ENCODE peak calls at places on chromosomes 11 and 22, in seven cellular contexts. S is pancreas, D is mucosa of descending colon, X is cardiac muscle cell, I is tibial artery, H is fibroblast of mammary gland, W is kidney. K is an unnamed sample.

GRCh38 chr11:32333335-32333991 is 101.9 kb downstream of the WT1 start:
- DNase-seq in S (peak), D (peak), X (peak), I (peak), H (peak), W (peak), K (peak)

GRCh38 chr11:115100706-115101105 is 403.5 kb downstream of the CADM1 start:
- DNase-seq in S (no peak), D (no peak), X (no peak), I (no peak), H (no peak), W (no peak), K (no peak)

GRCh38 chr11:73652046-73652730 is 5.8 kb downstream of the PLEKHB1 start:
- DNase-seq in S (peak), D (no peak), X (peak), I (no peak), H (no peak), W (no peak), K (no peak)

GRCh38 chr22:46038516-46039430 is 61.8 kb upstream of the WNT7B start:
- DNase-seq in S (no peak), D (peak), X (no peak), I (peak), H (peak), W (peak), K (no peak)

GRCh38 chr22:43408009-43408408 is 3.8 kb upstream of the MPPED1 start:
- DNase-seq in S (no peak), D (no peak), X (no peak), I (no peak), H (no peak), W (no peak), K (no peak)

GRCh38 chr11:60950024-60950423 is 2.0 kb downstream of the SLC15A3 start:
- DNase-seq in S (no peak), D (no peak), X (no peak), I (no peak), H (no peak), W (no peak), K (no peak)

GRCh38 chr22:20442485-20443284 is 5.1 kb upstream of the SCARF2 start:
- DNase-seq in S (no peak), D (no peak), X (no peak), I (no peak), H (no peak), W (no peak), K (no peak)

GRCh38 chr11:444397-445144 is 2.8 kb upstream of the ANO9 start:
- DNase-seq in S (no peak), D (peak), X (peak), I (no peak), H (peak), W (peak), K (no peak)

GRCh38 chr22:48586799-48587185 is 1240.9 kb downstream of the BRD1 start:
- DNase-seq in S (no peak), D (no peak), X (no peak), I (no peak), H (no peak), W (peak), K (no peak)

GRCh38 chr11:12225046-12225739 is 114.8 kb downstream of the MICAL2 start:
- DNase-seq in S (no peak), D (no peak), X (no peak), I (no peak), H (no peak), W (no peak), K (no peak)

GRCh38 chr11:66044757-66045156 is 4.2 kb downstream of the GAL3ST3 start:
- DNase-seq in S (no peak), D (no peak), X (no peak), I (no peak), H (no peak), W (no peak), K (peak)

GRCh38 chr11:67048515-67048914 is 8.1 kb upstream of the RHOD start:
- DNase-seq in S (no peak), D (no peak), X (no peak), I (no peak), H (no peak), W (no peak), K (no peak)

GRCh38 chr11:67052891-67053290 is 3.8 kb upstream of the RHOD start:
- DNase-seq in S (no peak), D (no peak), X (no peak), I (no peak), H (no peak), W (no peak), K (no peak)

GRCh38 chr11:67051945-67052488 is 4.6 kb upstream of the RHOD start:
- DNase-seq in S (no peak), D (no peak), X (no peak), I (no peak), H (no peak), W (no peak), K (no peak)

GRCh38 chr11:67051494-67051893 is 5.2 kb upstream of the RHOD start:
- DNase-seq in S (no peak), D (no peak), X (no peak), I (no peak), H (no peak), W (no peak), K (no peak)

DNA sequence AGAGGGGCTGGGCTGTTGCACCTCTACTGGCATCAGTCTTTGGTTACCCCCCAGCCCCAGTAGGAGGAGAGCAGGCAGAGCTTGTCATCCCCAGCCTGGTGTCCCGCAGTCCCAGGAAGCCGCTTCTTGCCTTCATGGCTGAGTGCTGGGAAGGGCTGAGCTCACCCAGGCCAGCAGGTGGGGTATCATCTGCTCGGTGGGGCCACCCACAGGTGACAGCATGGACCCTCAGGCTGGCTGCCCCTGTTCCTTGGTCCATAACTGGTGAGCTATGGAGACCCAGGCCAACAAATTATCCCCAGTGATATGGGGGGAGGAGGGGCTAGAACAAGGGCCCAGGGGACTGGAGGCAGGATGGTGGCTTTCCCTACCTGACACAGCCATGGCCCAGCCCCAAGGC is 6.5 kb upstream of the RHOD start:
- DNase-seq in S (no peak), D (no peak), X (no peak), I (no peak), H (no peak), W (no peak), K (no peak)
- TF ChIP-seq CTCF in S (no peak), D (no peak), X (no peak), I (no peak), H (no peak), W (no peak), K (no peak)

DNA sequence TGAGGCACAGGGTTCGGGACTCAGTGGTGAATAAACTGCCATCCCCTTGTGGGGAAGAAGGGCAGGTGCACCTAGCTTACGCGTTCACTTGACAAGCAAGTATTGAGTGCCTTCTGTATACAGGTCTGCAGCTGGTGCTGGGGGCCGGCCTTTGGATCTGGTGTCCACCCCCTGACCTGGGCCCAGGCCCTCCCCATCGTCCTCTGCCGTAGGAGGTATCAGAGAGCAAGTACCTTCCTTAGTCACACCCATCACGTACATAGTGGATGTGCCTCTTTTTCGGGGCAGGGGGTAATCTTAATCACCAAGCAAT is 53.3 kb downstream of the SMIM38 start:
- DNase-seq in S (no peak), D (no peak), X (no peak), I (no peak), H (no peak), W (no peak), K (no peak)
- TF ChIP-seq CTCF in S (no peak), D (no peak), X (no peak), I (no peak), H (no peak), W (no peak), K (no peak)

GRCh38 chr11:72222106-72222891 is 2.3 kb upstream of the INPPL1 start:
- DNase-seq in S (no peak), D (no peak), X (no peak), I (no peak), H (no peak), W (no peak), K (no peak)

GRCh38 chr11:72223615-72224586 is 666 bp upstream of the INPPL1 start:
- DNase-seq in S (peak), D (peak), X (peak), I (peak), H (peak), W (peak), K (no peak)

GRCh38 chr11:72221386-72221785 is 3.2 kb upstream of the INPPL1 start:
- DNase-seq in S (no peak), D (no peak), X (no peak), I (no peak), H (no peak), W (no peak), K (peak)

GRCh38 chr11:72224587-72225410 is at the start of gene INPPL1:
- DNase-seq in S (peak), D (peak), X (peak), I (no peak), H (peak), W (peak), K (no peak)

DNA sequence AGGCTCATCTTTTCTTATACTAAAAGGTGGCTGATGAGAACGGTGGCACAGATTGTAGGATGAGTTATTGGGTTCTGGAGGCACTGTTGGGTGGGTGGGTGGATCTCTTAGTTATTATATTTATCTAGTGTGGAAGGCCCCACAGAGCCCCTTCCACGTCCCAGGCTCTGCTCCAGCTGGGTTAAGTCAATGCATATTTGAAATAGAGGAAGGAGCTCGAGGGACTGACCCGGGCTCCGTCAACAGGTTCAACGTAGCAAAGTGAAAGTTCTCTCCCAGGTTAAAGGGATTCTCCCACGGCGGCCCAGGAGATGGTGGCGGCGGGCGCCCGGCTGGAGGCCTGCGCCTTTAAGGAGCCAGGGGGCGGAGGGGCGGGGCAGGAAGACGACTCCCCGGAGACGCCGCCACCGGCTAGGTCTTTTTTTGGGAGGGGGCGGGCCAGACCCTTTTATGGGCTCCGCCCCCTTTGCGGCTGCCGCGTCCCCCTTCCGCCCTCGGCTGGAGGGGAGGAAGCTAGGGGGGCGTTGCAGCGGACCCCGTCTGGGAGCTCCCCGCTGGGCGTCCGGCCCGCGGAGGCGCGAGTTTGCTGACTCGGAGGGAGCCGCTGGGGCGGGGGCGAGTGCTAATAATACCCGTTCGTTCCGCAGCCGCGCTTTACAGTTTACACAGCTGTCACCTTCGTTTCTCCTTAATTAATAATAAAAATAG is 1.5 kb upstream of the INPPL1 start:
- DNase-seq in S (peak), D (peak), X (peak), I (peak), H (peak), W (peak), K (peak)
- TF ChIP-seq CTCF in S (peak), D (peak), X (peak), I (peak), H (no peak), W (peak), K (peak)

DNA sequence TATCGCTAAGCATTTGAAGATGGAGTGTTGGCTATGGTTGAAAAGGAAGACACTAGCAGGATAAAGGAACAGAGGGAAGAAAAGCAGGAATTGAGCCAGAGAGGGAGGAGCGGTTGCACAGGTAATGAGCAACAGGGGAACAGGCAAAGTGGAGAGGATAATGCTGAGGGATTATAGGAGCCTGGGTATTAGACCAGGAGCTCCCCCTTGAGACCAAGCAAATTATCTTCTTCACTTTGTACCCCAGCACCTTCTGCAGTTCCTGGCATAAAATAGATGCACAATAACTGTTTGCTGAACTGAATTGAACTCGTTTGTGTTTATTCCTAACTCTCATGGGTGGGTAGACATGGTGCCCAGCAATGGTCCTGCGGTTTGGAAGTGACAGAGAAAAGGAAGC is 54.6 kb upstream of the OR5P2 start:
- DNase-seq in S (no peak), D (no peak), X (no peak), I (no peak), H (no peak), W (no peak), K (no peak)
- TF ChIP-seq CTCF in S (no peak), D (no peak), X (no peak), I (no peak), H (no peak), W (no peak), K (no peak)

DNA sequence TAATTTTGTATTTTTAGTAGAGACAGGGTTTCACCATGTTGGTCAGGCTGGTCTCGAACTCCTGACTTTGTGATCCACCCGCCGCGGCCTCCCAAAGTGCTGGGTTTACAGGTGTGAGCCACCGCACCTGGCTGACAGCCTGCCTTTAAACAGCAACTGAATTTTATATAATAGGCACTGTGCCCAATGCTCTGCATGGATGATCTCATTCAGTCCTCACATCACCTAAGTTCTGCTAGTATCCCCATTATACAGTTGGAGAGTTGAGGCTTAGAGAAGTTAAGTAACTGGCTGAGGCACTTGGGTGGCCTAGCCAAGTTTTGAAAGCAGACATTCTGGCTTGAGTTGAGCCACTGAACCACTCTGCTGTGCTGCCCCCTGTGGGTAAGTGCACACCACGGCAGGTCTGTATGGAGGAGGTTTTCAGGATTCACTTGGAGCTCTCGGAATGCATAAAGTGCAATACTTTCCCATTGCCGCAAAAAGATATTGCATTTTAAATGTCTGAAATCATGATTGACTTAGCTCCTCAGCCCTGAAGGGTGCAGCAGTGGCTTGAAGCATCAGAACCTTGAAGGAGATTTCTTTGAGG is 112.4 kb downstream of the LDLRAD3 start:
- DNase-seq in S (peak), D (no peak), X (peak), I (no peak), H (peak), W (no peak), K (no peak)
- TF ChIP-seq CTCF in S (peak), D (no peak), X (peak), I (no peak), H (peak), W (peak), K (peak)

GRCh38 chr11:64204464-64204989 is 2.0 kb upstream of the FERMT3 start:
- DNase-seq in S (peak), D (peak), X (peak), I (peak), H (peak), W (peak), K (peak)
- TF ChIP-seq CTCF in S (peak), D (peak), X (peak), I (peak), H (peak), W (peak), K (peak)

GRCh38 chr11:111454561-111455192 is 57.5 kb downstream of the BTG4 start:
- DNase-seq in S (no peak), D (peak), X (peak), I (no peak), H (peak), W (no peak), K (no peak)
- TF ChIP-seq CTCF in S (no peak), D (no peak), X (peak), I (no peak), H (peak), W (peak), K (peak)

GRCh38 chr11:130531061-130531460 is 82.6 kb downstream of the ADAMTS15 start:
- DNase-seq in S (no peak), D (no peak), X (peak), I (no peak), H (peak), W (no peak), K (no peak)
- TF ChIP-seq CTCF in S (no peak), D (no peak), X (peak), I (no peak), H (no peak), W (no peak), K (no peak)

GRCh38 chr11:120378474-120378873 is 42.3 kb downstream of the ARHGEF12 start:
- DNase-seq in S (no peak), D (no peak), X (no peak), I (no peak), H (no peak), W (no peak), K (no peak)
- TF ChIP-seq CTCF in S (no peak), D (no peak), X (no peak), I (no peak), H (no peak), W (no peak), K (no peak)